ENCODE peak calls at places on chromosomes 13 and 19, in seven cellular contexts. Y, D, T, L, P, W and E are unnamed samples.

GRCh38 chr19:14496849-14497346 is 971 bp upstream of the GIPC1 start:
- DNase-seq in D (no peak), T (no peak), W (no peak), L (no peak), P (no peak), Y (no peak), E (no peak)

GRCh38 chr19:38990949-38991697 is 15.6 kb upstream of the FBXO17 start:
- DNase-seq in Y (no peak), W (peak), P (no peak), D (no peak), L (no peak), T (no peak), E (no peak)

GRCh38 chr19:46783670-46784069 is 4.7 kb downstream of the SLC1A5 start:
- DNase-seq in Y (no peak), T (no peak), P (no peak), L (no peak), W (no peak), D (no peak), E (no peak)

GRCh38 chr13:20303636-20304035 is 71.5 kb upstream of the GJB6 start:
- DNase-seq in T (no peak), D (no peak), W (no peak), L (no peak), P (no peak), Y (no peak), E (peak)

GRCh38 chr13:26324867-26325266 is 70.9 kb downstream of the CDK8 start:
- DNase-seq in P (no peak), Y (no peak), D (no peak), T (no peak), W (no peak), L (no peak), E (no peak)

GRCh38 chr19:17328517-17329060 is 6.1 kb downstream of the ANO8 start:
- DNase-seq in Y (no peak), T (no peak), P (peak), D (no peak), L (no peak), W (no peak), E (no peak)

GRCh38 chr13:21033866-21034601 is 27.4 kb downstream of the LATS2 start:
- DNase-seq in W (peak), Y (no peak), D (no peak), T (peak), L (no peak), P (no peak), E (no peak)

GRCh38 chr13:104737713-104738112 is 1671.5 kb upstream of the SLC10A2 start:
- DNase-seq in Y (no peak), D (no peak), P (no peak), T (no peak), W (no peak), L (no peak), E (no peak)